ENCODE peak calls at places on chromosomes 7 and 10, in five cellular contexts. I, X, C, L and A are unnamed samples.

GRCh38 chr7:20831451-20831850 is 44.8 kb upstream of the SP8 start:
- DNase-seq in I (no peak), C (no peak), X (no peak), L (no peak), A (no peak)

GRCh38 chr7:29337628-29338116 is 143.1 kb downstream of the CHN2 start:
- DNase-seq in X (peak; percentile 77), L (no peak), C (no peak), I (no peak), A (no peak)

GRCh38 chr10:110858297-110858934 is 13.3 kb upstream of the PDCD4 start:
- DNase-seq in C (no peak), I (no peak), X (no peak), L (no peak), A (no peak)

GRCh38 chr7:45574521-45575500 is 643 bp downstream of the ADCY1 start:
- DNase-seq in L (peak; percentile 49), C (peak; percentile 80), I (no peak), X (peak; percentile 63), A (peak; percentile 60)

GRCh38 chr7:47893238-47893637 is 55.0 kb downstream of the PKD1L1 start:
- DNase-seq in L (no peak), I (no peak), C (no peak), X (no peak), A (no peak)

GRCh38 chr10:61100882-61101281 is 156.9 kb upstream of the RHOBTB1 start:
- DNase-seq in L (no peak), C (no peak), I (no peak), X (no peak), A (no peak)

GRCh38 chr10:47325303-47326291 is 3.3 kb downstream of the GDF2 start:
- DNase-seq in I (no peak), C (no peak), L (no peak), X (no peak), A (no peak)

GRCh38 chr7:27395626-27396025 is 153.0 kb downstream of the EVX1 start:
- DNase-seq in L (no peak), X (no peak), C (no peak), I (no peak), A (no peak)

GRCh38 chr10:14560274-14560673 is 214.4 kb downstream of the FAM107B start:
- DNase-seq in C (no peak), I (no peak), L (peak; percentile 85), X (peak; percentile 25), A (peak; percentile 14)

GRCh38 chr10:71505366-71505760 is 108.6 kb downstream of the CDH23 start:
- DNase-seq in C (no peak), X (no peak), L (no peak), I (no peak), A (no peak)

DNA sequence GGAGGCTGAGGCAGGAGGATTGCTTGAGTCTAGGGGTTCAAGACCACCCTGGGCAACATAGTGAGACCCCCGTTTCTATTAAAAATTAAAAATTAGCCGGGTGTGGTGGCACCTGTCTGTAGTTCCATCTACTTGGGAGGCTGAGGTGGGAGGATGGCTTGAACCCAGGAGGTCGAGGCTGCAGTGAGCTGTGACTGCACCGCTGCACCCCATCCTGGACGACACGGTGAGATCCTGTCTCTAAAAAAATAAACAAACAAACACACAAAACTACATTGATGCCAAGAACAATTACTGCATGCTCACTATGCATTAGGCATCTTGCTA is 761 bp upstream of the CHST12 start:
- DNase-seq in L (no peak), C (no peak), X (no peak), I (no peak), A (no peak)
- H3K4me3 ChIP-seq in L (peak overlapping the region; percentile 73), C (peak overlapping the region; percentile 13), X (peak overlapping the region; percentile 43), I (peak overlapping the region; percentile 99), A (peak overlapping the region; percentile 51)

DNA sequence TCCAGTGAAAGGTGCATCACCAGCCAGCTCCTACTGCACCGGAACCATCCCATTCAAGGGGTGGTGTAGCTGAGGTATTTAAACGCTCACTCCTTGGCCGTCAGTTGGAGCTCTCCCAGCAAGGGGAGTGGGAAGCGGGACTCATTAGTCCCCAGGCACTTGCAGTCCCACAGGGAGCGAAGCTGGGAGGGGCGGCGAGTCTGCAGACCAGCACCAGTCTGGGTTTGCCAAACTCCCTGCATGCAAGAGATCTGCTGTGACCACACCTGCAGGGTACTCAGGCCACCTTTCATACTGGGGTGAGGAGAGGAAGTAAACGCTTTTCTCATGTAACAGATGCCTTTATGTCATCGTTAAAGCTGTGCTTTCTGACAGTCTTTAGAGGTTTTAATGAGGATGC is 187.9 kb downstream of the PTPRN2 start:
- DNase-seq in I (no peak), C (peak; percentile 33), L (no peak), X (no peak), A (no peak)
- H3K9me3 ChIP-seq in I (no peaks in the 10 kb centered on the region), C (no peaks in the 10 kb centered on the region), L (peaks cover 37% of the 10 kb centered on the region), X (no peaks in the 10 kb centered on the region), A (peaks cover 3% of the 10 kb centered on the region)

GRCh38 chr10:43407148-43407575 is 1.8 kb downstream of the HNRNPF start:
- DNase-seq in X (peak; percentile 58), C (peak; percentile 80), I (peak; percentile 33), L (peak; percentile 36), A (peak; percentile 64)
- H3K4me1 ChIP-seq in X (peaks cover 9% of the 10 kb centered on the region), C (no peaks in the 10 kb centered on the region), I (peaks cover 6% of the 10 kb centered on the region), L (peaks cover 2% of the 10 kb centered on the region), A (peaks cover 36% of the 10 kb centered on the region)

DNA sequence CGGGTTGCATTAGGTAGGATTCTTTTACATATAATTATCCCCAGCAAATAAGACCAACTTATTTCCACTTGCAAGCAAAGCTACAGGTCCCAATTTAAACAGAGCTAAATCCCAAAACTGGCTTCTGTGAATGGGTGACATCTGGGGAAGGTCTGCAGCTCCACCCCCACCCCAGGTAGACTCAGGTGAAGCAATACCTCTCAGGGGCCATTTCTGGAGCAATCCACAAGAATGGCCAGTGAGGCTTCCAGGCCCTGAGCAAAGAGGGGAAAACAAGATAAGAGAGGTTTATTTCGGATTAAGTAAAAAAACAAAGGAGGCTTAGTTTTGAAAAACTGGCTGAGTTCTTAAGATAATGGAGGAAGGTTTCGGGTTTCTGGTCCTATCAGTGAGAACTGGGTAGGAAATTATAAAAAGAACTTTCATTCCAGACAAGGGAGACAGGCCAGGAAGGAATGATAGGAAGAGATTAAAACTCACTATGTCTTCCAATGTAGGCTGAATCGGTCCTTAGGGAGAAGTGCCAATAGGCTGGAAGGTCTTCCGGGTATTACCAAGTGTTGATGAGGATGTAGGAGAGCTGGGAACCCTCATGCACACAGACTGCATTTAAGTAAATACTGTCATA is 25.4 kb downstream of the SH3PXD2A start:
- DNase-seq in C (no peak), I (no peak), L (no peak), X (peak; percentile 66), A (no peak)
- H3K4me3 ChIP-seq in C (no peak overlapping the region), I (no peak overlapping the region), L (no peak overlapping the region), X (no peak overlapping the region), A (no peak overlapping the region)

GRCh38 chr10:74134240-74134820 is 16.3 kb downstream of the AP3M1 start:
- DNase-seq in C (no peak), X (no peak), L (no peak), I (no peak), A (no peak)
- H3K9me3 ChIP-seq in C (no peaks in the 10 kb centered on the region), X (no peaks in the 10 kb centered on the region), L (no peaks in the 10 kb centered on the region), I (no peaks in the 10 kb centered on the region), A (no peaks in the 10 kb centered on the region)

GRCh38 chr10:99369551-99369950 is 40.4 kb downstream of the CNNM1 start:
- DNase-seq in L (peak; percentile 15), C (no peak), I (no peak), X (no peak), A (no peak)
- H3K4me1 ChIP-seq in L (peaks cover 9% of the 10 kb centered on the region), C (no peaks in the 10 kb centered on the region), I (no peaks in the 10 kb centered on the region), X (peaks cover 12% of the 10 kb centered on the region), A (no peaks in the 10 kb centered on the region)